ENCODE peak calls at places on chromosomes 12 and 14, in ten cellular contexts. W is AG09319, H is T-helper 1 cell, O is AG04450, G is fibroblast of pulmonary artery, L is HTR-8/SVneo, D is astrocyte of the spinal cord, E is ACHN, P is amygdala, U is breast epithelium. I is an unnamed sample.

GRCh38 chr12:130128764-130129735 is 33.2 kb upstream of the FZD10 start:
- DNase-seq in W (no peak), H (no peak), O (no peak), G (no peak), L (no peak), D (no peak), E (no peak), P (no peak), U (no peak), I (no peak)

GRCh38 chr14:22564463-22564862 is 24.6 kb downstream of the DAD1 start:
- DNase-seq in W (no peak), H (no peak), O (no peak), G (no peak), L (no peak), D (no peak), E (no peak), P (no peak), U (no peak), I (no peak)

GRCh38 chr12:6943387-6943718 is 263 bp upstream of the RNU7-1 start:
- DNase-seq in W (peak), H (peak), O (peak), G (peak), L (peak), D (peak), E (peak), P (peak), U (no peak), I (peak)

GRCh38 chr12:124523071-124523470 is 44.3 kb downstream of the NCOR2 start:
- DNase-seq in W (no peak), H (no peak), O (no peak), G (no peak), L (no peak), D (no peak), E (no peak), P (peak), U (no peak), I (no peak)

GRCh38 chr12:112148031-112148513 is 22.7 kb downstream of the TRAFD1 start:
- DNase-seq in W (no peak), H (no peak), O (peak), G (peak), L (peak), D (peak), E (peak), P (no peak), U (no peak), I (no peak)

GRCh38 chr14:26389646-26390508 is 208.0 kb downstream of the NOVA1 start:
- DNase-seq in W (no peak), H (no peak), O (no peak), G (peak), L (no peak), D (peak), E (peak), P (no peak), U (no peak), I (no peak)

GRCh38 chr14:72519543-72519942 is 374.4 kb downstream of the DPF3 start:
- DNase-seq in W (no peak), H (no peak), O (no peak), G (no peak), L (no peak), D (no peak), E (no peak), P (no peak), U (no peak), I (no peak)

GRCh38 chr14:79597561-79597960 is 613.7 kb downstream of the DIO2 start:
- DNase-seq in W (no peak), H (no peak), O (no peak), G (peak), L (no peak), D (peak), E (no peak), P (no peak), U (no peak), I (no peak)

GRCh38 chr14:105914738-105915385 is 388.5 kb downstream of the TMEM121 start:
- DNase-seq in W (no peak), H (no peak), O (no peak), G (no peak), L (no peak), D (no peak), E (no peak), P (no peak), U (no peak), I (no peak)

I was measured in nephron progenitor cell.